ENCODE peak calls at places on chromosomes 3 and 15, in four cellular contexts. K is breast epithelium, H is uterus, I is suprapubic skin. A is an unnamed sample.

GRCh38 chr3:14899993-14900618 is 47.3 kb upstream of the NR2C2 start:
- DNase-seq in H (no peak), I (no peak), K (no peak), A (no peak)

GRCh38 chr3:15685927-15686326 is 84.4 kb downstream of the BTD start:
- DNase-seq in I (no peak), K (no peak), H (no peak), A (no peak)

GRCh38 chr3:32421991-32422859 is 30.6 kb downstream of the CMTM7 start:
- DNase-seq in H (peak), K (peak), I (peak), A (peak)

GRCh38 chr3:69306239-69307185 is 79.4 kb downstream of the FRMD4B start:
- DNase-seq in I (peak), K (peak), H (peak), A (peak)

GRCh38 chr15:84702961-84703482 is 12.9 kb downstream of the SEC11A start:
- DNase-seq in H (peak), K (peak), I (no peak), A (peak)

GRCh38 chr3:179750720-179751328 is 98.0 kb downstream of the USP13 start:
- DNase-seq in H (no peak), I (no peak), K (no peak), A (no peak)

GRCh38 chr3:29759443-29760033 is 478.7 kb downstream of the RBMS3 start:
- DNase-seq in I (no peak), H (no peak), K (no peak), A (no peak)

GRCh38 chr3:89787995-89788394 is 680.6 kb downstream of the EPHA3 start:
- DNase-seq in I (no peak), K (no peak), H (no peak), A (no peak)

GRCh38 chr3:116969646-116970045 is 260.1 kb downstream of the TUSC7 start:
- DNase-seq in K (no peak), H (no peak), I (no peak), A (no peak)

GRCh38 chr3:147654827-147655226 is 245.7 kb downstream of the ZIC1 start:
- DNase-seq in I (no peak), H (no peak), K (peak), A (no peak)

GRCh38 chr3:8532251-8532831 is 30.7 kb downstream of the LMCD1 start:
- DNase-seq in K (no peak), I (peak), H (peak), A (no peak)

GRCh38 chr3:32569540-32570425 is 875 bp downstream of the DYNC1LI1 start:
- DNase-seq in K (peak), H (peak), I (peak), A (peak)

DNA sequence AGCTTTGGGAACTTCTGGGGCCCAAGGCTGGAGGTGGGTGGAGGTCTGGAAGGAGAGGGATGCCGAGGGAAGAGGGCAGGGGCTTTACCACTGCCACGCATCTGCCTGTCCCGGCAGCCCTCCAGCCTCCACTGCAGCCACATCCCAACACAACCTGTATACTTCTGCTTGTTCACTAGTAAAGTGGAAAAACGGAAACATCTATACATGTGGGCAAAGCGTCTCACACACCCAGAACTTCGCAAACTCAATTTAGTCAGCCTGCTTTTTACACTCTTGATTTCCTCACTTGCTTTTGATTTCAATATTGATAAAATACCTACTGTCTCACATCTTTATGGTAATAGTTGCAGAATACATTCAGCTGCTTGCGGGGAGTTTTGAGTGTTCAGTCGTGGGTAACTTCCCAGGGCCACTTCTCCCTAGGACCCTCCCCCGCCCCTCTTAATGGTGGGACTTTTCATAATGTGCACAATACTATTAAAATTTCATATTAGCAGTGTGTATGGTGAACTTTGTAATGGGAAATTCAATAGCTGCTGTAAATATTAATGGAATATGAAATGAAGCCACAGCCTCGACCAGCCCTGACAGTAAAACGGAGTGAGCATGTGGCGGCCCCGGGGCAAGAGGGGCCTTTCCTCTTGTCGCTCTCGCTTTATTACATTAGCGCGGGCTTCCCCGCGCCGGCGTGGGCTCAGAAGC is 85.2 kb downstream of the NR2F2 start:
- DNase-seq in K (no peak), I (no peak), H (no peak), A (no peak)
- H3K4me3 ChIP-seq in K (no peak), I (peak), H (peak), A (no peak)

GRCh38 chr3:113660901-113661300 is 35.5 kb downstream of the USF3 start:
- DNase-seq in K (no peak), I (no peak), H (no peak), A (peak)
- TF ChIP-seq POLR2A in K (no peak), I (no peak), H (no peak), A (no peak)

GRCh38 chr3:23805228-23805880 is 401 bp upstream of the UBE2E1 start:
- DNase-seq in H (no peak), K (no peak), I (peak), A (no peak)
- H3K27ac ChIP-seq in H (peak), K (peak), I (peak), A (peak)

GRCh38 chr3:195548496-195548895 is 5.4 kb upstream of the PPP1R2 start:
- DNase-seq in H (no peak), I (no peak), K (no peak), A (no peak)

GRCh38 chr3:195549931-195550519 is 6.9 kb upstream of the PPP1R2 start:
- DNase-seq in H (no peak), K (no peak), I (no peak), A (no peak)

GRCh38 chr3:195549001-195549400 is 5.9 kb upstream of the PPP1R2 start:
- DNase-seq in I (no peak), H (no peak), K (no peak), A (no peak)

GRCh38 chr3:195546130-195546560 is 3.0 kb upstream of the PPP1R2 start:
- DNase-seq in I (peak), H (peak), K (peak), A (peak)

DNA sequence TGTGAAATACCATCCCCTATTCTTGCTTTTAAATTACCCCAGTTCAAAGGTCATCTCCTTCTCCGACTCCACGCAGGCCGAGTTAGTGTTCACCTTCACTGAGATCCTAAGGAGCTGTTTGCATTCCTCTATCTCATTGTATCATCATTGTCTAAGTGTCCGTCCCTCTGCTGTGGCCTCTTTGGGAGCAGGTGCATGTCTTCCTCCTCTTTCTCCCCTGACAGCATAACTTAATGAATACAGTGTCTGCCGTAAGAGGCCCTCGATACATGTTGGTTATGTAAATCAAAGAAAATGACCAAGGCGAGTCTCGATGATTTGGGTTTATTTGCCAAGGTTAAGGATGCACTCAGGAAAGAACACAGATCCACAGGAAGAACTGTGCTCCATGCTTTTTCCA is 4.9 kb upstream of the PPP1R2 start:
- DNase-seq in I (no peak), H (no peak), K (no peak), A (no peak)
- H3K4me3 ChIP-seq in I (no peak), H (no peak), K (no peak), A (no peak)

GRCh38 chr3:53175613-53176537 is 14.9 kb downstream of the PRKCD start:
- DNase-seq in K (no peak), H (no peak), I (no peak), A (no peak)
- TF ChIP-seq POLR2A in K (no peak), H (no peak), I (no peak), A (no peak)

GRCh38 chr3:50302095-50303037 is 1.0 kb downstream of the HYAL1 start:
- DNase-seq in I (peak), H (no peak), K (no peak), A (no peak)
- H3K27ac ChIP-seq in I (no peak), H (peak), K (peak), A (peak)

GRCh38 chr3:134029256-134029733 is 430 bp downstream of the SLCO2A1 start:
- DNase-seq in I (no peak), H (no peak), K (no peak), A (no peak)

GRCh38 chr3:134030382-134030753 is 643 bp upstream of the SLCO2A1 start:
- DNase-seq in K (peak), I (no peak), H (no peak), A (no peak)

GRCh38 chr3:134029734-134030381 is at the start of gene SLCO2A1:
- DNase-seq in I (no peak), H (peak), K (peak), A (peak)

GRCh38 chr3:134028486-134029255 is 1.1 kb downstream of the SLCO2A1 start:
- DNase-seq in H (no peak), K (no peak), I (no peak), A (no peak)

DNA sequence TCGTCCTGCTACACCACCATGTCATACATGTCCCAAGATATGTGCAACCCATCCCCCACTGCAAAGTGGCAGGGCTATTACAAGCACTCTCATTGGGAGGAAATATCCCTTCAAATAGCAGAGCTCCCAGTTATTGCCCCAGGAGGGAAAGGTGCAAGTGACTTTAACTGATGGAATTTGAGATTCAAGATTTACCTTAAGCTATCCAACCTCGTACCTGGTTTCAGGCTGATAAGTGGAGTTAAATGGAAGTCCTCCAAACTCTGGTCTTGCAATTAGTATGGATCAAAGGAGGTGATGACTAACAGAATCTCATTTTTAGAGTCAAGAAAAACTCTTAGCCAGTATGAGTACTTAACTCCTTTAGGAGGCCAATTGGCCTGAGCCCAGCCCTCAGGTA is 2.1 kb downstream of the SLCO2A1 start:
- DNase-seq in K (no peak), H (no peak), I (no peak), A (no peak)
- H3K4me3 ChIP-seq in K (no peak), H (no peak), I (peak), A (no peak)

GRCh38 chr3:133503409-133503808 is 70.1 kb upstream of the CDV3 start:
- DNase-seq in H (no peak), I (no peak), K (no peak), A (no peak)

GRCh38 chr3:133509482-133509881 is 64.0 kb upstream of the CDV3 start:
- DNase-seq in I (no peak), K (no peak), H (no peak), A (no peak)

GRCh38 chr3:133505813-133506212 is 67.7 kb upstream of the CDV3 start:
- DNase-seq in H (no peak), I (no peak), K (no peak), A (no peak)

GRCh38 chr3:133504736-133505135 is 68.8 kb upstream of the CDV3 start:
- DNase-seq in I (no peak), K (no peak), H (no peak), A (no peak)

DNA sequence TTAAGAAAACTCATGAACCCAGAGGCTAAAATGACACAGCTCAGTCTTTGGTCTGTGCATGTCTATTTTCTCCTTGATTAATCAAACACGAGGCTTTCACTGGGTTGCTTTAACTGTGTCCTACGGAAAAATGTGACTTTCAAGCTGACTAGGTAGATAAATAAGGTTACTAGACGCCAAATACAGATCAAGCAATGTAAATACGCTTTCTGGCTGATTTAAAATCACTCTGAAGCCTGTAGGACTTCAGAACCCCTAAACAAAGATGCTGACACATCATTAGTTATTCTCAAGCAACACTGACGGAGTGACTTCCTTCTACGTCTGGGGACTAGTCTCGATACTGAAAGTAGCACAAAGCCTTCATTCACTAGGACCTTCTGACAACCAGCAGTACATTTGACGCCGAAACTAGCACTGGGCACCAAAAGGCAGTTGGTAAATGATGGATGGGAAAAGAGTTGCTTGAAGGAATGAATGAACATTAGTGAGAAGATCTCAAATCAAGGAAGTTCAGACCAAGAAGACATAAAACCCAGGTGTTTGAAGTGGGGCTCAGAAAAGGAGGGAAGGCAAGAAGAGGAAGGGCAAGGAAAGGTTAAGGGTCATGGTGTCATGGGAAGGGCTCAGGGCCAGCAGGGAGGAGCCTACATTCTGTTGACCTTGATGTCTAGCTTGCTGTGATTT is 67.1 kb upstream of the CDV3 start:
- DNase-seq in H (no peak), I (no peak), K (no peak), A (no peak)
- TF ChIP-seq POLR2A in H (no peak), I (no peak), K (no peak), A (no peak)

DNA sequence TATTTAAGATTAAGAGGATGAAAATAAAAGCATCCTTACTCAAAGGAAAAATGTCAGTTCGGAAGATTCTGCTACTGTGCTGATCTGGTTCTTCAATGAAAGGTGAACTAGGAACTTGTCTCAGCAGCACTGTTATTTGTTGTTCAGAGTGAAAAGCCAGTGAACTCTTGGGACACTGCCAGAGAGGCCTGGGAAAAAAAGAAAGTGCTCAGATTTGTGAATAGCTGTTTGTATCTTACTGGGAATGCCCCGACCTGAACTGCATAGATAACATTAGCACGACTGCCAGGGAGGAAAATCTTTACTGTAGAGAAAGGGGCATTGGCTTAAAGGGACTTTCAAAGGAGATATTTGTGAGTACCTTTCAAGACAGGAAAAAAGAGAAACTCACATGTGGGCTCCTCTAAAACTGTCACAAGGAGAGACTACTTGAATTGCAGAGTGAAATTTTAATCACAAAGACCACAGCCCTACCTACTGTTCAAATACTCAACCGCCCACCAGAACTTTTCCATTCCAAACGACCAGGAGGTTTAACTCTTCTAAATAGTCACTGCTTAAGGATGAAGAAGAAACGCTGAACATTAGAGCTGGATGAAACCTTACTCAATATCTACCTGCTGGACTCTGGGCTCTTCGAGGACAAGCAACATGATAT is 13.6 kb downstream of the TAMM41 start:
- DNase-seq in K (no peak), H (no peak), I (no peak), A (peak)
- H3K27ac ChIP-seq in K (no peak), H (no peak), I (no peak), A (peak)

A was measured in body of pancreas.